ENCODE peak calls at places on chromosomes 13 and 19, in ten cellular contexts. N, O, J, Y, R, Q, C, Z, S and B are unnamed samples.

GRCh38 chr13:42575938-42576337 is 2.0 kb downstream of the TNFSF11 start:
- DNase-seq in N (no peak), O (no peak), J (no peak), Y (no peak), R (no peak), Q (no peak), C (peak; percentile 29), Z (no peak), S (no peak), B (no peak)

GRCh38 chr19:3366761-3367571 is 583 bp downstream of the NFIC start:
- DNase-seq in N (peak; percentile 30), O (no peak), J (no peak), Y (no peak), R (peak; percentile 57), Q (no peak), C (peak; percentile 74), Z (peak; percentile 66), S (peak; percentile 25), B (peak; percentile 83)

GRCh38 chr19:56699552-56699951 is 28.0 kb upstream of the ZNF835 start:
- DNase-seq in N (no peak), O (no peak), J (no peak), Y (no peak), R (no peak), Q (no peak), C (no peak), Z (no peak), S (no peak), B (no peak)

GRCh38 chr13:63393112-63393511 is 1977.5 kb upstream of the PCDH20 start:
- DNase-seq in N (no peak), O (no peak), J (no peak), Y (no peak), R (no peak), Q (no peak), C (no peak), Z (no peak), S (no peak), B (no peak)

GRCh38 chr13:45327253-45327954 is 13.6 kb downstream of the TPT1 start:
- DNase-seq in N (no peak), O (no peak), J (no peak), Y (no peak), R (peak; percentile 39), Q (no peak), C (no peak), Z (no peak), S (no peak), B (peak; percentile 3)

GRCh38 chr13:57631607-57632275 is at the start of gene PCDH17:
- DNase-seq in N (peak; percentile 65), O (peak; percentile 32), J (no peak), Y (peak; percentile 7), R (no peak), Q (no peak), C (no peak), Z (no peak), S (peak; percentile 16), B (peak; percentile 70)

GRCh38 chr13:82344867-82345266 is 1537.4 kb downstream of the SLITRK1 start:
- DNase-seq in N (no peak), O (no peak), J (no peak), Y (no peak), R (peak; percentile 26), Q (no peak), C (no peak), Z (no peak), S (no peak), B (peak; percentile 41)

GRCh38 chr13:40389081-40389641 is 277.3 kb downstream of the FOXO1 start:
- DNase-seq in N (no peak), O (no peak), J (peak; percentile 11), Y (peak; percentile 71), R (no peak), Q (no peak), C (no peak), Z (peak; percentile 20), S (no peak), B (no peak)

GRCh38 chr13:112744306-112745021 is 54.6 kb downstream of the ATP11A start:
- DNase-seq in N (peak; percentile 25), O (no peak), J (no peak), Y (no peak), R (peak; percentile 27), Q (no peak), C (no peak), Z (no peak), S (no peak), B (peak; percentile 43)

GRCh38 chr13:101449971-101450748 is 2.3 kb upstream of the ITGBL1 start:
- DNase-seq in N (no peak), O (no peak), J (no peak), Y (no peak), R (peak; percentile 96), Q (no peak), C (no peak), Z (no peak), S (peak; percentile 59), B (no peak)

GRCh38 chr13:43269037-43269476 is 245.7 kb downstream of the DNAJC15 start:
- DNase-seq in N (no peak), O (no peak), J (peak; percentile 71), Y (no peak), R (peak; percentile 91), Q (peak; percentile 20), C (peak; percentile 53), Z (no peak), S (peak; percentile 78), B (peak; percentile 35)

GRCh38 chr13:21673592-21674270 is 2.9 kb downstream of the FGF9 start:
- DNase-seq in N (peak; percentile 21), O (no peak), J (peak; percentile 46), Y (peak; percentile 20), R (peak; percentile 9), Q (no peak), C (peak; percentile 71), Z (peak; percentile 57), S (peak; percentile 38), B (peak; percentile 85)

GRCh38 chr13:112804374-112804773 is 114.5 kb downstream of the ATP11A start:
- DNase-seq in N (no peak), O (no peak), J (no peak), Y (no peak), R (no peak), Q (no peak), C (no peak), Z (no peak), S (no peak), B (peak; percentile 25)

GRCh38 chr19:32908641-32909190 is 39.1 kb upstream of the SLC7A9 start:
- DNase-seq in N (no peak), O (no peak), J (no peak), Y (no peak), R (no peak), Q (no peak), C (no peak), Z (no peak), S (no peak), B (no peak)

GRCh38 chr13:99215466-99215865 is 14.8 kb downstream of the UBAC2 start:
- DNase-seq in N (no peak), O (no peak), J (peak; percentile 37), Y (peak; percentile 77), R (no peak), Q (no peak), C (peak; percentile 30), Z (no peak), S (no peak), B (no peak)

GRCh38 chr13:54016548-54016947 is 987.9 kb downstream of the OLFM4 start:
- DNase-seq in N (no peak), O (peak; percentile 67), J (no peak), Y (no peak), R (no peak), Q (no peak), C (no peak), Z (no peak), S (no peak), B (peak; percentile 41)

GRCh38 chr13:47094734-47095434 is 198.0 kb upstream of the HTR2A start:
- DNase-seq in N (no peak), O (no peak), J (no peak), Y (no peak), R (no peak), Q (no peak), C (no peak), Z (peak; percentile 14), S (no peak), B (no peak)

GRCh38 chr19:16801599-16801998 is 27.6 kb upstream of the SIN3B start:
- DNase-seq in N (no peak), O (no peak), J (no peak), Y (no peak), R (peak; percentile 74), Q (peak; percentile 31), C (no peak), Z (no peak), S (no peak), B (peak; percentile 35)

GRCh38 chr19:29866011-29866410 is 54.2 kb downstream of the CCNE1 start:
- DNase-seq in N (no peak), O (no peak), J (no peak), Y (no peak), R (no peak), Q (no peak), C (no peak), Z (no peak), S (no peak), B (no peak)

GRCh38 chr19:35228177-35228930 is at the start of gene FAM187B:
- DNase-seq in N (no peak), O (no peak), J (no peak), Y (no peak), R (no peak), Q (no peak), C (no peak), Z (no peak), S (no peak), B (no peak)

GRCh38 chr13:37531054-37531453 is 67.5 kb downstream of the POSTN start:
- DNase-seq in N (no peak), O (no peak), J (no peak), Y (no peak), R (no peak), Q (peak; percentile 56), C (no peak), Z (no peak), S (no peak), B (no peak)

GRCh38 chr19:40433391-40434216 is 7.8 kb upstream of the SERTAD1 start:
- DNase-seq in N (peak; percentile 86), O (peak; percentile 50), J (peak; percentile 93), Y (peak; percentile 66), R (peak; percentile 89), Q (peak; percentile 64), C (peak; percentile 90), Z (peak; percentile 84), S (peak; percentile 90), B (peak; percentile 93)

GRCh38 chr13:46378411-46378810 is 8.6 kb downstream of the RUBCNL start:
- DNase-seq in N (no peak), O (no peak), J (no peak), Y (no peak), R (no peak), Q (no peak), C (no peak), Z (no peak), S (no peak), B (no peak)

GRCh38 chr13:25179810-25180437 is 7.8 kb upstream of the AMER2 start:
- DNase-seq in N (no peak), O (no peak), J (no peak), Y (no peak), R (peak; percentile 5), Q (no peak), C (no peak), Z (no peak), S (no peak), B (no peak)

GRCh38 chr19:3053218-3053621 is 9.1 kb downstream of the TLE5 start:
- DNase-seq in N (no peak), O (peak; percentile 63), J (no peak), Y (no peak), R (no peak), Q (no peak), C (no peak), Z (no peak), S (no peak), B (no peak)

GRCh38 chr19:7397687-7398086 is 49.0 kb downstream of the ARHGEF18 start:
- DNase-seq in N (no peak), O (no peak), J (no peak), Y (no peak), R (peak; percentile 96), Q (peak; percentile 28), C (no peak), Z (no peak), S (no peak), B (no peak)

GRCh38 chr13:73681015-73681414 is 453.2 kb downstream of the KLF12 start:
- DNase-seq in N (no peak), O (no peak), J (no peak), Y (no peak), R (no peak), Q (no peak), C (no peak), Z (no peak), S (no peak), B (no peak)

GRCh38 chr13:60661514-60661913 is 264.5 kb downstream of the TDRD3 start:
- DNase-seq in N (no peak), O (no peak), J (no peak), Y (no peak), R (no peak), Q (no peak), C (no peak), Z (no peak), S (no peak), B (peak; percentile 10)